ENCODE peak calls at places on chromosomes 3 and 15, in nine cellular contexts. C is T-helper 2 cell; W is pancreas; P is KBM-7; K is H7; S is NCI-H774; H is left ventricle myocardium superior; N is effector CD4-positive, alpha-beta T cell; A is nucleus accumbens. D is an unnamed sample.
A peak's percentile ranks its signal among the peaks of the same experiment; 100 is the strongest.

GRCh38 chr3:140898340-140899180 is 43.1 kb upstream of the SLC25A36 start:
- DNase-seq in P (peak; percentile 70), A (no peak), H (no peak), W (peak; percentile 33), C (peak; percentile 51), N (no peak), K (peak; percentile 25), S (peak; percentile 49), D (no peak)

GRCh38 chr3:64906011-64906410 is 218.2 kb upstream of the ADAMTS9 start:
- DNase-seq in A (no peak), W (no peak), K (no peak), S (no peak), C (no peak), H (no peak), P (no peak), N (no peak), D (no peak)

GRCh38 chr3:40803311-40803710 is 278.6 kb downstream of the ZNF621 start:
- DNase-seq in K (no peak), S (no peak), C (no peak), H (no peak), W (no peak), A (no peak), P (no peak), N (no peak), D (no peak)

GRCh38 chr15:66685638-66686150 is 16.3 kb upstream of the SMAD6 start:
- DNase-seq in K (no peak), C (no peak), H (no peak), A (no peak), P (no peak), W (no peak), S (no peak), N (no peak), D (no peak)

GRCh38 chr15:65576669-65577068 is 34.3 kb downstream of the INTS14 start:
- DNase-seq in P (no peak), H (no peak), N (no peak), S (no peak), K (no peak), C (no peak), A (no peak), W (no peak), D (no peak)

GRCh38 chr3:139388961-139389551 is 391 bp downstream of the COPB2 start:
- DNase-seq in N (no peak), W (no peak), S (no peak), P (no peak), K (peak; percentile 17), A (peak; percentile 50), H (no peak), C (peak; percentile 55), D (no peak)

GRCh38 chr3:75938921-75939320 is 153.6 kb upstream of the ZNF717 start:
- DNase-seq in K (no peak), W (no peak), C (no peak), P (no peak), N (no peak), H (no peak), S (no peak), A (no peak), D (no peak)

GRCh38 chr15:64112904-64113303 is 17.1 kb downstream of the SNX1 start:
- DNase-seq in N (no peak), A (no peak), S (no peak), K (no peak), C (no peak), P (no peak), W (no peak), H (no peak), D (no peak)

GRCh38 chr3:14273886-14274517 is 95.4 kb downstream of the LSM3 start:
- DNase-seq in C (no peak), A (no peak), N (no peak), W (no peak), P (no peak), K (no peak), S (no peak), H (no peak), D (no peak)

GRCh38 chr3:38980972-38981371 is 70.8 kb downstream of the SCN11A start:
- DNase-seq in W (no peak), A (no peak), C (no peak), N (no peak), S (no peak), K (no peak), H (no peak), P (no peak), D (no peak)

GRCh38 chr3:193922034-193922774 is 213.7 kb upstream of the HES1 start:
- DNase-seq in H (no peak), S (no peak), A (no peak), N (no peak), C (no peak), K (no peak), W (no peak), P (no peak), D (no peak)

GRCh38 chr3:158109295-158109803 is 540 bp upstream of the RSRC1 start:
- DNase-seq in C (no peak), H (no peak), A (no peak), K (no peak), P (no peak), S (no peak), N (no peak), W (no peak), D (no peak)

GRCh38 chr3:46987485-46988401 is 8.3 kb downstream of the NBEAL2 start:
- DNase-seq in K (peak; percentile 92), H (peak; percentile 79), W (peak; percentile 54), A (no peak), S (no peak), P (peak; percentile 84), C (peak; percentile 97), N (peak; percentile 82), D (peak; percentile 71)

GRCh38 chr3:72903004-72903403 is 15.2 kb downstream of the GXYLT2 start:
- DNase-seq in P (no peak), W (no peak), S (no peak), C (no peak), H (no peak), A (no peak), N (no peak), K (no peak), D (no peak)

GRCh38 chr3:8665407-8665896 is 20.9 kb upstream of the SSUH2 start:
- DNase-seq in N (no peak), P (peak; percentile 5), W (no peak), S (no peak), H (no peak), C (no peak), K (no peak), A (no peak), D (no peak)

GRCh38 chr3:171873561-171873960 is 30.4 kb downstream of the TMEM212 start:
- DNase-seq in N (no peak), K (no peak), W (no peak), P (no peak), A (no peak), H (no peak), S (no peak), C (no peak), D (no peak)

GRCh38 chr15:66961407-66961884 is 104.0 kb upstream of the SMAD3 start:
- DNase-seq in W (no peak), S (no peak), C (no peak), P (no peak), N (no peak), K (no peak), A (no peak), H (no peak), D (no peak)

GRCh38 chr3:141401584-141402475 is 33.5 kb downstream of the ZBTB38 start:
- DNase-seq in K (peak; percentile 87), W (peak; percentile 54), C (peak; percentile 68), H (peak; percentile 79), A (peak; percentile 55), S (no peak), P (peak; percentile 48), N (no peak), D (peak; percentile 71)

GRCh38 chr3:122940628-122941086 is 86.9 kb downstream of the SEMA5B start:
- DNase-seq in A (no peak), C (no peak), S (no peak), H (peak; percentile 54), K (no peak), P (no peak), W (no peak), N (no peak), D (peak; percentile 43)

GRCh38 chr15:101390060-101390459 is 95.0 kb upstream of the SNRPA1 start:
- DNase-seq in P (no peak), N (no peak), H (no peak), W (no peak), K (no peak), A (no peak), C (no peak), S (no peak), D (no peak)

GRCh38 chr3:55329849-55330248 is 157.3 kb downstream of the WNT5A start:
- DNase-seq in K (no peak), C (no peak), H (no peak), P (no peak), N (no peak), W (no peak), A (no peak), S (no peak), D (no peak)

GRCh38 chr3:62109534-62109933 is 263.8 kb downstream of the FEZF2 start:
- DNase-seq in S (no peak), H (peak; percentile 57), W (no peak), A (no peak), P (no peak), C (no peak), N (no peak), K (peak; percentile 63), D (no peak)

GRCh38 chr3:194046995-194047681 is 88.8 kb upstream of the HES1 start:
- DNase-seq in C (no peak), K (no peak), A (peak; percentile 61), S (peak; percentile 93), N (no peak), W (peak; percentile 88), H (peak; percentile 85), P (peak; percentile 74), D (peak; percentile 74)

GRCh38 chr3:56775356-56775914 is 26.3 kb downstream of the ARHGEF3 start:
- DNase-seq in S (no peak), H (no peak), K (no peak), P (no peak), W (no peak), N (no peak), C (no peak), A (no peak), D (no peak)

GRCh38 chr15:69474846-69475455 is 22.3 kb downstream of the RPLP1 start:
- DNase-seq in P (no peak), W (no peak), H (no peak), C (no peak), A (no peak), N (no peak), K (no peak), S (no peak), D (no peak)